ENCODE peak calls at places on chromosomes 11 and 22, in four cellular contexts. H is naive thymus-derived CD8-positive, alpha-beta T cell; W is endothelial cell; S is H7. A is an unnamed sample.

GRCh38 chr11:1257916-1258315 is 35.0 kb downstream of the MUC5B start:
- DNase-seq in H (no peak), W (no peak), S (no peak), A (no peak)

GRCh38 chr11:91926967-91927366 is 297.7 kb upstream of the FAT3 start:
- DNase-seq in H (no peak), W (no peak), S (no peak), A (no peak)

GRCh38 chr11:74466916-74467885 is at the start of gene KCNE3:
- DNase-seq in H (no peak), W (peak; percentile 50), S (peak; percentile 78), A (no peak)

GRCh38 chr22:33049125-33049729 is 9.0 kb downstream of the SYN3 start:
- DNase-seq in H (peak; percentile 12), W (peak; percentile 79), S (peak; percentile 62), A (peak; percentile 31)

GRCh38 chr11:114061053-114062049 is 1.8 kb downstream of the ZBTB16 start:
- DNase-seq in H (no peak), W (peak; percentile 18), S (peak; percentile 73), A (no peak)

GRCh38 chr11:77159219-77159936 is 31.3 kb downstream of the MYO7A start:
- DNase-seq in H (no peak), W (no peak), S (no peak), A (no peak)

GRCh38 chr11:72760543-72761400 is 8.6 kb upstream of the ARAP1 start:
- DNase-seq in H (no peak), W (no peak), S (no peak), A (no peak)

GRCh38 chr22:22097727-22098228 is 115.2 kb upstream of the TOP3B start:
- DNase-seq in H (no peak), W (no peak), S (no peak), A (no peak)

GRCh38 chr11:38252620-38253019 is 1654.6 kb upstream of the RAG2 start:
- DNase-seq in H (no peak), W (no peak), S (no peak), A (no peak)

GRCh38 chr11:65896009-65896999 is 3.9 kb downstream of the FOSL1 start:
- DNase-seq in H (no peak), W (no peak), S (no peak), A (no peak)

GRCh38 chr22:28032896-28033295 is 113.8 kb upstream of the PITPNB start:
- DNase-seq in H (no peak), W (no peak), S (no peak), A (no peak)

GRCh38 chr11:1202154-1202775 is 20.6 kb upstream of the MUC5B start:
- DNase-seq in H (no peak), W (peak; percentile 14), S (peak; percentile 65), A (no peak)

GRCh38 chr11:16169541-16169940 is 186.8 kb downstream of the SOX6 start:
- DNase-seq in H (no peak), W (no peak), S (no peak), A (no peak)

GRCh38 chr11:3939211-3939610 is 83.7 kb downstream of the STIM1 start:
- DNase-seq in H (no peak), W (no peak), S (no peak), A (no peak)

GRCh38 chr11:6602096-6602940 is 1.1 kb downstream of the RRP8 start:
- DNase-seq in H (no peak), W (peak; percentile 1), S (no peak), A (no peak)

GRCh38 chr11:86218125-86219081 is 26.1 kb upstream of the EED start:
- DNase-seq in H (peak; percentile 7), W (peak; percentile 72), S (peak; percentile 75), A (no peak)

GRCh38 chr22:46150615-46151423 is 493 bp downstream of the PPARA start:
- DNase-seq in H (peak; percentile 51), W (peak; percentile 40), S (peak; percentile 99), A (no peak)

GRCh38 chr11:122050021-122050710 is 65.8 kb downstream of the BLID start:
- DNase-seq in H (no peak), W (no peak), S (no peak), A (no peak)